ENCODE peak calls at places on chromosome 21, in five cellular contexts. K is IMR-90, I is OCI-LY7, G is left ventricle myocardium inferior, M is pancreas. H is an unnamed sample.

GRCh38 chr21:38322551-38322950 is 65.8 kb downstream of the KCNJ15 start:
- DNase-seq in K (peak; percentile 63), I (no peak), G (no peak), M (no peak), H (peak; percentile 96)

GRCh38 chr21:38297871-38298270 is 41.1 kb downstream of the KCNJ15 start:
- DNase-seq in K (no peak), I (no peak), G (no peak), M (no peak), H (no peak)

GRCh38 chr21:32226444-32226843 is 52.4 kb downstream of the MIS18A start:
- DNase-seq in K (no peak), I (no peak), G (no peak), M (no peak), H (no peak)

GRCh38 chr21:40841524-40842196 is 5.3 kb downstream of the DSCAM start:
- DNase-seq in K (no peak), I (no peak), G (peak; percentile 33), M (peak; percentile 58), H (no peak)

GRCh38 chr21:15669247-15669646 is 60.5 kb upstream of the USP25 start:
- DNase-seq in K (peak; percentile 57), I (no peak), G (no peak), M (no peak), H (peak; percentile 38)

GRCh38 chr21:34670220-34670961 is 1.6 kb downstream of the CLIC6 start:
- DNase-seq in K (no peak), I (no peak), G (no peak), M (peak; percentile 39), H (peak; percentile 10)

GRCh38 chr21:46082638-46083270 is 15.2 kb upstream of the COL6A2 start:
- DNase-seq in K (no peak), I (no peak), G (no peak), M (no peak), H (no peak)

GRCh38 chr21:28602581-28602980 is 390.1 kb downstream of the LTN1 start:
- DNase-seq in K (no peak), I (no peak), G (no peak), M (no peak), H (no peak)

GRCh38 chr21:15164678-15165303 is 100.0 kb upstream of the NRIP1 start:
- DNase-seq in K (no peak), I (no peak), G (no peak), M (no peak), H (peak; percentile 34)

GRCh38 chr21:22885614-22886013 is 1887.4 kb downstream of the NCAM2 start:
- DNase-seq in K (no peak), I (no peak), G (no peak), M (no peak), H (no peak)

GRCh38 chr21:39048574-39048973 is 134.7 kb downstream of the PSMG1 start:
- DNase-seq in K (peak; percentile 19), I (no peak), G (no peak), M (no peak), H (peak; percentile 74)

GRCh38 chr21:30194701-30195299 is 21.1 kb downstream of the CLDN8 start:
- DNase-seq in K (no peak), I (peak; percentile 38), G (no peak), M (no peak), H (peak; percentile 57)

GRCh38 chr21:31726407-31726806 is 5.5 kb downstream of the SCAF4 start:
- DNase-seq in K (no peak), I (no peak), G (no peak), M (no peak), H (no peak)

GRCh38 chr21:29501451-29501850 is 202.7 kb downstream of the BACH1 start:
- DNase-seq in K (peak; percentile 88), I (no peak), G (no peak), M (no peak), H (peak; percentile 72)

GRCh38 chr21:38487906-38488639 is 10.2 kb downstream of the ERG start:
- DNase-seq in K (no peak), I (no peak), G (no peak), M (no peak), H (no peak)

GRCh38 chr21:28294046-28294445 is 698.6 kb downstream of the LTN1 start:
- DNase-seq in K (peak; percentile 72), I (no peak), G (no peak), M (no peak), H (peak; percentile 21)

GRCh38 chr21:46183910-46184624 is at the start of gene SPATC1L:
- DNase-seq in K (peak; percentile 83), I (peak; percentile 46), G (peak; percentile 71), M (peak; percentile 73), H (peak; percentile 36)

GRCh38 chr21:25639167-25639921 is at the start of gene JAM2:
- DNase-seq in K (peak; percentile 29), I (peak; percentile 56), G (peak; percentile 62), M (peak; percentile 27), H (no peak)

GRCh38 chr21:46022551-46023107 is 41.1 kb downstream of the COL6A1 start:
- DNase-seq in K (no peak), I (no peak), G (no peak), M (no peak), H (peak; percentile 51)

GRCh38 chr21:36321325-36322082 is 1.5 kb downstream of the MORC3 start:
- DNase-seq in K (peak; percentile 35), I (peak; percentile 38), G (no peak), M (no peak), H (peak; percentile 26)

GRCh38 chr21:46379105-46379504 is 55.1 kb downstream of the PCNT start:
- DNase-seq in K (no peak), I (no peak), G (no peak), M (no peak), H (no peak)

GRCh38 chr21:39006653-39007417 is 176.4 kb downstream of the PSMG1 start:
- DNase-seq in K (no peak), I (peak; percentile 16), G (peak; percentile 82), M (no peak), H (peak; percentile 28)

GRCh38 chr21:28309596-28309995 is 683.1 kb downstream of the LTN1 start:
- DNase-seq in K (no peak), I (no peak), G (no peak), M (no peak), H (no peak)

GRCh38 chr21:26798856-26799751 is 46.1 kb downstream of the ADAMTS1 start:
- DNase-seq in K (peak; percentile 81), I (no peak), G (no peak), M (no peak), H (peak; percentile 56)

GRCh38 chr21:26800455-26801454 is 44.5 kb downstream of the ADAMTS1 start:
- DNase-seq in K (peak; percentile 42), I (no peak), G (peak; percentile 14), M (no peak), H (peak; percentile 87)

GRCh38 chr21:26804895-26805609 is 40.2 kb downstream of the ADAMTS1 start:
- DNase-seq in K (peak; percentile 69), I (no peak), G (no peak), M (no peak), H (peak; percentile 91)

GRCh38 chr21:26800001-26800400 is 45.2 kb downstream of the ADAMTS1 start:
- DNase-seq in K (peak; percentile 15), I (no peak), G (no peak), M (no peak), H (peak; percentile 78)

DNA sequence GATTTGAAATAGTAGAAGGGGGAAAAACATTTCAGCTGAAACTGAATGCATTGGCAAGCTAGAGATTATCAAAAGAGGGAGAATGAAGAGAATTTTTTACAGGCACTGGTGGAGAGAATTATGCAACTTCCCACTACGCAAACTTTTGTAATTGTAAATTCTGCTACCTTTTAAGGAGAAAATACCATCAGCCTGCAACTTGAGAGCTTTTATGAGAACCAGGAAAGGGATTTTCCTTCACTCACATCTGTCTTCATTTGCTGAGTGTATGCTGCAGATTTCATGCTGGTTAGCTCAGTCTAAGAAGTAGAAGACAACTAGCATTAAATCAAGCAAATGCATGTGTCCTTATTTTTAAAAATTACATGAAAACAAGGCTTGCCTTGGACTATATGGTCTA is 43.7 kb downstream of the ADAMTS1 start:
- DNase-seq in K (peak; percentile 94), I (no peak), G (no peak), M (no peak), H (peak; percentile 86)
- H3K4me3 ChIP-seq in K (no peak overlapping the region), I (no peak overlapping the region), G (peak overlapping the region; percentile 8), M (no peak overlapping the region), H (no peak overlapping the region)

GRCh38 chr21:42975886-42976608 is 1.7 kb downstream of the PKNOX1 start:
- DNase-seq in K (no peak), I (no peak), G (no peak), M (no peak), H (peak; percentile 22)
- H3K4me3 ChIP-seq in K (peak overlapping the region; percentile 70), I (peak overlapping the region; percentile 73), G (peak overlapping the region; percentile 73), M (peak overlapping the region; percentile 72), H (peak overlapping the region; percentile 86)

DNA sequence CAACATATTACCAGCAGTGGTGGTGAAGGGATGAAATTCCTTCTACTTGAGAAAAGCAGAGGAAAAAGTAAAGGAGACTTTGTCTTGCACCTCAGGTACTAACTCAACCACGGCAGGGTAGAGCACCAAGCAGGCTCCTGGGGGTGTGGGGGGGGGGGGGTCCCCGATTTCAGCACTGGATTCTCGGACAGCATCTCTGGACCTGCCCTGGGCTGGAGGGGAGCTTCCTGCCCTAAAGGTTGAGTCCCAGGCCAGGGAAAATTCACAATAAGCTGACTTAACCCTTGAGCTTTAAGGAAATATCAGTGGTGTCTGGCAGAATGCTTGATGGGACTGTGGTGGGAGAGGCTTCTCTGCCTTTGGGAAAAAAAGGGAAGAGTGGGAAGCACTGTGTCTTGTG is 233.2 kb upstream of the CXADR start:
- DNase-seq in K (no peak), I (no peak), G (no peak), M (no peak), H (no peak)
- H3K4me3 ChIP-seq in K (no peak overlapping the region), I (no peak overlapping the region), G (no peak overlapping the region), M (no peak overlapping the region), H (no peak overlapping the region)

GRCh38 chr21:26844258-26845065 is 747 bp downstream of the ADAMTS1 start:
- DNase-seq in K (peak; percentile 22), I (no peak), G (peak; percentile 68), M (peak; percentile 52), H (no peak)
- H3K4me3 ChIP-seq in K (peak overlapping the region; percentile 97), I (no peak overlapping the region), G (peak overlapping the region; percentile 94), M (peak overlapping the region; percentile 45), H (peak overlapping the region; percentile 89)

GRCh38 chr21:33268736-33269441 is 2.7 kb downstream of the IL10RB start:
- DNase-seq in K (no peak), I (peak; percentile 81), G (no peak), M (peak; percentile 98), H (no peak)
- H3K4me3 ChIP-seq in K (no peak overlapping the region), I (peak overlapping the region; percentile 78), G (no peak overlapping the region), M (no peak overlapping the region), H (no peak overlapping the region)

GRCh38 chr21:41926807-41927171 is 27.0 kb downstream of the C2CD2 start:
- DNase-seq in K (no peak), I (no peak), G (no peak), M (no peak), H (no peak)
- H3K4me3 ChIP-seq in K (peak overlapping the region; percentile 52), I (peak overlapping the region; percentile 70), G (peak overlapping the region; percentile 61), M (peak overlapping the region; percentile 3), H (no peak overlapping the region)

GRCh38 chr21:45017376-45017960 is 56.9 kb upstream of the ADARB1 start:
- DNase-seq in K (peak; percentile 19), I (no peak), G (no peak), M (no peak), H (no peak)

GRCh38 chr21:45019887-45020537 is 54.4 kb upstream of the ADARB1 start:
- DNase-seq in K (no peak), I (no peak), G (peak; percentile 14), M (peak; percentile 11), H (no peak)

GRCh38 chr21:45020629-45021427 is 53.6 kb upstream of the ADARB1 start:
- DNase-seq in K (no peak), I (no peak), G (peak; percentile 19), M (peak; percentile 10), H (no peak)

GRCh38 chr21:45018131-45019075 is 56.0 kb upstream of the ADARB1 start:
- DNase-seq in K (no peak), I (no peak), G (peak; percentile 37), M (peak; percentile 31), H (no peak)

GRCh38 chr21:45019076-45019886 is 55.1 kb upstream of the ADARB1 start:
- DNase-seq in K (no peak), I (no peak), G (peak; percentile 29), M (peak; percentile 24), H (no peak)
- H3K4me3 ChIP-seq in K (no peak overlapping the region), I (no peak overlapping the region), G (peak overlapping the region; percentile 67), M (no peak overlapping the region), H (no peak overlapping the region)